ENCODE peak calls at places on chromosome 1, in seven cellular contexts. K is A673, W is GM12865, G is GM23338, T is fibroblast of pulmonary artery, S is body of pancreas, R is breast epithelium. E is an unnamed sample.

GRCh38 chr1:168972225-168972624 is 134.3 kb upstream of the ATP1B1 start:
- DNase-seq in W (no peak), K (no peak), G (no peak), R (no peak), T (no peak), S (no peak), E (no peak)

GRCh38 chr1:25922633-25923567 is 16.7 kb upstream of the STMN1 start:
- DNase-seq in S (peak), W (no peak), K (peak), R (no peak), T (no peak), G (peak), E (no peak)

GRCh38 chr1:16017461-16018303 is at the start of gene HSPB7:
- DNase-seq in G (peak), W (peak), T (peak), K (no peak), S (peak), R (no peak), E (no peak)

GRCh38 chr1:27550510-27551169 is 53.3 kb downstream of the AHDC1 start:
- DNase-seq in K (no peak), T (no peak), R (no peak), S (no peak), G (no peak), W (no peak), E (no peak)

GRCh38 chr1:28417441-28418277 is 48.1 kb downstream of the PHACTR4 start:
- DNase-seq in G (no peak), W (peak), S (peak), T (peak), K (no peak), R (no peak), E (no peak)

GRCh38 chr1:2530501-2531361 is 668 bp upstream of the HES5 start:
- DNase-seq in K (no peak), W (no peak), S (peak), G (no peak), R (peak), T (no peak), E (no peak)

GRCh38 chr1:167808690-167809089 is 86.9 kb downstream of the MPZL1 start:
- DNase-seq in G (no peak), K (no peak), R (no peak), T (no peak), W (no peak), S (no peak), E (no peak)

GRCh38 chr1:6803357-6803756 is 18.1 kb downstream of the CAMTA1 start:
- DNase-seq in T (peak), S (no peak), K (no peak), R (no peak), G (no peak), W (no peak), E (no peak)

GRCh38 chr1:222454782-222455181 is 93.1 kb downstream of the HHIPL2 start:
- DNase-seq in W (no peak), T (no peak), S (no peak), R (no peak), K (no peak), G (peak), E (no peak)

GRCh38 chr1:230327892-230328284 is 98.2 kb downstream of the PGBD5 start:
- DNase-seq in T (no peak), G (no peak), W (peak), R (no peak), K (peak), S (no peak), E (no peak)

GRCh38 chr1:106568161-106568560 is 488.3 kb upstream of the PRMT6 start:
- DNase-seq in K (peak), G (no peak), T (no peak), S (no peak), W (no peak), R (no peak), E (no peak)

GRCh38 chr1:26358411-26359384 is 4.8 kb upstream of the CRYBG2 start:
- DNase-seq in G (peak), K (no peak), R (no peak), S (peak), T (no peak), W (peak), E (no peak)

GRCh38 chr1:25195835-25196234 is 36.5 kb downstream of the SYF2 start:
- DNase-seq in K (no peak), S (no peak), R (no peak), W (no peak), T (no peak), G (no peak), E (no peak)

GRCh38 chr1:2555634-2556276 is 416 bp upstream of the TNFRSF14 start:
- DNase-seq in G (no peak), W (peak), R (peak), K (no peak), S (peak), T (no peak), E (peak)

GRCh38 chr1:50214764-50215163 is 106.0 kb downstream of the ELAVL4 start:
- DNase-seq in W (no peak), G (no peak), T (no peak), R (no peak), K (no peak), S (no peak), E (no peak)

GRCh38 chr1:218364028-218364710 is 19.0 kb downstream of the TGFB2 start:
- DNase-seq in W (no peak), G (no peak), T (no peak), S (no peak), R (no peak), K (no peak), E (no peak)

GRCh38 chr1:8966606-8967005 is 20.9 kb downstream of the CA6 start:
- DNase-seq in T (no peak), K (no peak), R (no peak), G (no peak), W (no peak), S (no peak), E (no peak)

GRCh38 chr1:67843335-67843734 is 10.1 kb upstream of the GNG12 start:
- DNase-seq in K (peak), S (no peak), G (peak), W (no peak), T (no peak), R (no peak), E (no peak)

GRCh38 chr1:216325946-216326345 is 97.3 kb downstream of the USH2A start:
- DNase-seq in K (peak), W (no peak), T (peak), S (no peak), G (no peak), R (no peak), E (no peak)

GRCh38 chr1:89823679-89824292 is 3.0 kb downstream of the LRRC8D start:
- DNase-seq in G (no peak), T (no peak), R (no peak), S (no peak), W (no peak), K (peak), E (no peak)

GRCh38 chr1:153271711-153272110 is 12.2 kb downstream of the LORICRIN start:
- DNase-seq in K (no peak), G (no peak), T (no peak), S (no peak), W (no peak), R (no peak), E (no peak)

GRCh38 chr1:30412241-30413110 is 310.9 kb downstream of the MATN1 start:
- DNase-seq in W (peak), R (peak), S (no peak), G (no peak), T (no peak), K (no peak), E (no peak)

GRCh38 chr1:67575861-67576260 is 109.1 kb upstream of the GADD45A start:
- DNase-seq in W (no peak), K (no peak), R (no peak), S (no peak), T (peak), G (no peak), E (no peak)

GRCh38 chr1:156608981-156609380 is 7.7 kb upstream of the GPATCH4 start:
- DNase-seq in S (no peak), K (peak), R (no peak), G (peak), W (peak), T (no peak), E (no peak)

GRCh38 chr1:147627435-147628110 is 42.8 kb downstream of the ACP6 start:
- DNase-seq in G (peak), W (peak), T (peak), R (no peak), K (peak), S (peak), E (no peak)

GRCh38 chr1:102970496-102971078 is 137.7 kb downstream of the COL11A1 start:
- DNase-seq in K (peak), R (no peak), G (peak), T (peak), S (peak), W (peak), E (no peak)

GRCh38 chr1:54543729-54544496 is 4.1 kb upstream of the ACOT11 start:
- DNase-seq in G (no peak), W (no peak), R (no peak), S (no peak), K (peak), T (peak), E (no peak)

GRCh38 chr1:24709748-24710416 is 35.4 kb upstream of the CLIC4 start:
- DNase-seq in T (no peak), S (no peak), K (no peak), G (no peak), W (no peak), R (no peak), E (no peak)

GRCh38 chr1:156700731-156701130 is 4.7 kb downstream of the CRABP2 start:
- DNase-seq in R (no peak), K (no peak), T (no peak), S (no peak), W (no peak), G (no peak), E (no peak)

GRCh38 chr1:218394416-218394815 is 49.3 kb downstream of the TGFB2 start:
- DNase-seq in G (no peak), K (no peak), S (no peak), T (no peak), W (no peak), R (no peak), E (no peak)

GRCh38 chr1:39128959-39129358 is 75.5 kb upstream of the MACF1 start:
- DNase-seq in S (peak), T (no peak), R (peak), K (no peak), G (no peak), W (no peak), E (no peak)

GRCh38 chr1:208107817-208108608 is 136.2 kb downstream of the PLXNA2 start:
- DNase-seq in W (no peak), G (no peak), K (no peak), R (no peak), T (peak), S (peak), E (peak)

GRCh38 chr1:227937031-227937430 is 10.7 kb downstream of the WNT9A start:
- DNase-seq in W (no peak), R (peak), K (no peak), G (no peak), S (peak), T (no peak), E (no peak)

GRCh38 chr1:23964790-23965740 is 5.4 kb downstream of the PNRC2 start:
- DNase-seq in S (no peak), W (peak), T (peak), G (no peak), K (no peak), R (no peak), E (no peak)

DNA sequence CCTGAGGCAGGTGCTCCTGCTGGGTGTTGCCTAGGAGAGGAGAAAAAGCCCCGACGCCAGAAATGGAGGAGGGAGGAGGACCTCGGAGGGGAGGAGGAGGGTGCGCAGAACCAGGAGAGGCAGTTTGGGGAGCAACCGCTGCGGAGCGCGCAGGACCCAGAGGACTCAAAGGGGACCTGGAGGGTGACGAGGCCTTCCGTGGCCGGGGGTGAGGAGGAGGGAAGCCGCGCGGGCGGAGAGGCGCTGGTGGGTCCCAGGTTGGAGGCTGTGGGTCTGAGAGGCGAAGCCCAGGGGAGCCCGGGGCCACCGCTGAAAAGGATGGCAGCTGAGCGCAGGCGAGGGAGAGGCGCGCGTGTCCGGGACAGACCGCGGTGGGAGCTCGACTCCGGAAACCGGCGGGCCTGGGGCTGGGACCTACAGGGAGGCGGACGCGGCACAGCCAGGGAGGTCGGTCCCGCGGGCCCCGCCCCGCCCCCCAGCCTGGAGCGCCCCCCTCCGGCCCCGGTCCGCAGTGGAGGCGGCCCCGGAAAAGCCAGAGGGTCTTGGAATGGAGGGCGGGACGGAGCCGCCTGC is 15.1 kb downstream of the RNF223 start:
- DNase-seq in T (no peak), S (no peak), K (peak), W (peak), G (peak), R (no peak), E (no peak)
- TF ChIP-seq CTCF in T (no peak), S (no peak), K (peak), W (peak), G (peak), R (no peak), E (no peak)

GRCh38 chr1:176820292-176821056 is 344.0 kb downstream of the ASTN1 start:
- DNase-seq in K (no peak), T (no peak), R (no peak), G (no peak), W (no peak), S (no peak), E (no peak)
- TF ChIP-seq CTCF in K (no peak), T (no peak), R (no peak), G (no peak), W (no peak), S (no peak), E (no peak)

DNA sequence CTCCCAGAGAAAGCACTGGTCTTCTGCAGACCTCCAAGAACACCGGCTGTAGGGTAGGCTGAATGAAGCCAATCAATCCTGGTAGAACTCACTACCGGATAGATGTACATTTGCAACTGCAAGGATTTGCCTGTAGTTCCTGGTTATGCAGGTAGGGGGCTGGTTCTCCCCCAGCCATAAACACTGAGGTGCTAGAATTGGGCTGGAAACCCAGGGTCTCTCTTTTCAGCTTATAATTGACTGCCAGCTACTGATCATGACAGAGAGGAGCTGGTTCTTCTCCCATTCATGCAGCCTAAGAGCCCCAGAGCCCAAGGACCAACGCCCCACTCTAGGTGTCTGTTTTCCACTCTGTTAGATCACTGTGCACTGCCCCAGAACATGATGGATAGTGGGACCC is 21.5 kb upstream of the MTARC2 start:
- DNase-seq in T (no peak), K (no peak), R (no peak), G (peak), S (no peak), W (peak), E (no peak)
- TF ChIP-seq CTCF in T (peak), K (peak), R (no peak), G (peak), S (peak), W (peak), E (no peak)

GRCh38 chr1:101953623-101954022 is 43.1 kb downstream of the OLFM3 start:
- DNase-seq in K (no peak), G (no peak), T (no peak), S (no peak), R (no peak), W (no peak), E (no peak)
- TF ChIP-seq CTCF in K (no peak), G (no peak), T (no peak), S (no peak), R (no peak), W (no peak), E (no peak)

GRCh38 chr1:115712911-115713609 is 55.5 kb downstream of the CASQ2 start:
- DNase-seq in R (peak), S (no peak), K (no peak), G (peak), W (no peak), T (no peak), E (no peak)

GRCh38 chr1:115717541-115717940 is 51.0 kb downstream of the CASQ2 start:
- DNase-seq in K (peak), S (peak), W (peak), T (peak), G (peak), R (no peak), E (peak)

GRCh38 chr1:115714572-115715141 is 53.9 kb downstream of the CASQ2 start:
- DNase-seq in W (no peak), T (no peak), S (peak), K (no peak), R (peak), G (peak), E (no peak)

GRCh38 chr1:115713906-115714305 is 54.6 kb downstream of the CASQ2 start:
- DNase-seq in S (no peak), K (no peak), W (no peak), G (no peak), T (no peak), R (no peak), E (no peak)

GRCh38 chr1:115718011-115718754 is 50.3 kb downstream of the CASQ2 start:
- DNase-seq in W (no peak), K (no peak), R (no peak), G (no peak), T (no peak), S (no peak), E (no peak)
- TF ChIP-seq CTCF in W (no peak), K (no peak), R (no peak), G (no peak), T (no peak), S (no peak), E (no peak)

GRCh38 chr1:189696297-189696696 is 781.4 kb downstream of the BRINP3 start:
- DNase-seq in K (no peak), R (no peak), S (no peak), G (no peak), W (no peak), T (no peak), E (no peak)

GRCh38 chr1:189697113-189697512 is 780.6 kb downstream of the BRINP3 start:
- DNase-seq in K (no peak), S (no peak), R (no peak), T (no peak), G (no peak), W (no peak), E (no peak)

DNA sequence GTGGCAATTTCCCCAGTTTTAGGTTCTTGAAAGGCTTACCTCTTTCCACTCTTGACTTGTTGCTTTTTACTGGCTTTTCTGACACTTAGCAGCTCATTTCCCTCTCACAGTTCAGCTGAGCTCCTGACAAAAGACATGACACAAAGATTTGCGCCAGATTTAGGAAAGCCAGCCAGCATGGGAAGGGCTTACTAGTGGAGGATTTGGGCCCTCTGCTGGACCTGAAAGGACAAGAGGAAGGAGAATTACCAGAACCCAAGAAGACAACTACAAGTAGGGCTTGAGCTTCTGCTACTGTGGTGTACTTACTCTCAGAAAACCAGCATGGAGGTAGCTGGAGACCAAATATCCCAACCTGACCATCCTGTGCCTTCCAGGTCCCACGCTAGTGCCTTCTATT is 784.5 kb downstream of the BRINP3 start:
- DNase-seq in R (no peak), T (peak), G (no peak), S (no peak), W (no peak), K (peak), E (no peak)
- TF ChIP-seq CTCF in R (no peak), T (no peak), G (no peak), S (no peak), W (no peak), K (no peak), E (no peak)

E was measured in omental fat pad.